ENCODE peak calls at places on chromosome 15, in eight cellular contexts. R is stimulated activated CD8-positive, alpha-beta memory T cell treated with anti-CD3 and anti-CD28 coated beads, Interleukin-15, amount 100 ng/mL, for 4 hours; Q is erythroblast; K is OCI-M1; M is endothelial cell; Z is glomerular endothelial cell; O is BE2C; T is HTR-8/SVneo. V is an unnamed sample.

GRCh38 chr15:74238984-74239645 is 3.0 kb downstream of the CCDC33 start:
- DNase-seq in M (no peak), Q (no peak), T (no peak), K (no peak), O (peak; percentile 63), Z (no peak), R (no peak), V (no peak)

GRCh38 chr15:42405876-42406482 is 46.7 kb downstream of the CAPN3 start:
- DNase-seq in Q (no peak), R (no peak), K (no peak), M (no peak), T (no peak), Z (no peak), O (no peak), V (no peak)

GRCh38 chr15:66292261-66293084 is 895 bp upstream of the DIS3L start:
- DNase-seq in K (peak; percentile 42), M (no peak), R (no peak), T (no peak), O (no peak), Z (no peak), Q (peak; percentile 65), V (no peak)

GRCh38 chr15:69224383-69224782 is 63.9 kb downstream of the GLCE start:
- DNase-seq in R (no peak), T (no peak), M (no peak), Z (no peak), O (no peak), Q (no peak), K (no peak), V (no peak)

GRCh38 chr15:85044251-85044853 is 62.7 kb downstream of the PDE8A start:
- DNase-seq in Q (peak; percentile 50), K (peak; percentile 65), M (peak; percentile 59), Z (no peak), R (no peak), O (peak; percentile 63), T (peak; percentile 32), V (no peak)

GRCh38 chr15:51869074-51869425 is 39.6 kb downstream of the TMOD3 start:
- DNase-seq in Z (no peak), K (peak; percentile 81), R (no peak), O (peak; percentile 74), Q (peak; percentile 82), T (peak; percentile 46), M (no peak), V (no peak)

GRCh38 chr15:83694030-83694429 is 40.1 kb downstream of the ADAMTSL3 start:
- DNase-seq in O (no peak), M (no peak), Q (no peak), R (no peak), K (no peak), T (no peak), Z (no peak), V (no peak)

GRCh38 chr15:91790826-91791225 is 62.7 kb upstream of the SLCO3A1 start:
- DNase-seq in Z (no peak), T (no peak), K (no peak), O (no peak), R (no peak), M (no peak), Q (no peak), V (no peak)

GRCh38 chr15:73346735-73347312 is 21.9 kb downstream of the HCN4 start:
- DNase-seq in O (no peak), R (peak; percentile 13), M (peak; percentile 78), Q (peak; percentile 63), K (peak; percentile 48), Z (no peak), T (peak; percentile 78), V (no peak)

GRCh38 chr15:48471073-48471472 is 139.8 kb downstream of the DUT start:
- DNase-seq in M (no peak), K (no peak), Z (no peak), T (no peak), Q (no peak), R (no peak), O (no peak), V (no peak)

GRCh38 chr15:100891316-100892012 is 11.8 kb downstream of the ALDH1A3 start:
- DNase-seq in Q (no peak), O (no peak), R (no peak), K (no peak), M (peak; percentile 42), T (no peak), Z (no peak), V (no peak)

GRCh38 chr15:38768970-38769369 is 204.4 kb upstream of the RASGRP1 start:
- DNase-seq in K (peak; percentile 3), T (no peak), O (peak; percentile 13), Q (no peak), R (no peak), M (peak; percentile 20), Z (no peak), V (no peak)

GRCh38 chr15:69154684-69155083 is 5.8 kb upstream of the GLCE start:
- DNase-seq in M (no peak), T (peak; percentile 68), Q (no peak), Z (peak; percentile 87), O (no peak), R (no peak), K (no peak), V (no peak)

GRCh38 chr15:85485956-85486567 is 105.7 kb downstream of the AKAP13 start:
- DNase-seq in Q (peak; percentile 77), R (peak; percentile 27), O (peak; percentile 67), M (peak; percentile 59), T (peak; percentile 59), K (peak; percentile 85), Z (no peak), V (no peak)

GRCh38 chr15:99614749-99615288 is 49.0 kb downstream of the MEF2A start:
- DNase-seq in T (no peak), Q (peak; percentile 17), R (no peak), O (no peak), K (peak; percentile 81), Z (no peak), M (no peak), V (no peak)

GRCh38 chr15:40235201-40235890 is 3.5 kb upstream of the PAK6 start:
- DNase-seq in O (no peak), Q (no peak), M (no peak), R (no peak), K (peak; percentile 44), Z (no peak), T (no peak), V (no peak)

GRCh38 chr15:79339588-79340314 is 28.8 kb downstream of the TMED3 start:
- DNase-seq in Z (peak; percentile 41), K (peak; percentile 76), Q (peak; percentile 78), T (peak; percentile 35), M (peak; percentile 18), R (no peak), O (peak; percentile 41), V (no peak)

GRCh38 chr15:66573719-66574641 is 8.2 kb upstream of the LCTL start:
- DNase-seq in M (no peak), K (no peak), T (no peak), R (no peak), O (no peak), Z (no peak), Q (no peak), V (no peak)

GRCh38 chr15:64343841-64344240 is 12.1 kb downstream of the CSNK1G1 start:
- DNase-seq in M (no peak), K (no peak), R (no peak), O (no peak), Q (no peak), T (no peak), Z (no peak), V (no peak)